ENCODE peak calls at places on chromosomes 13 and 19, in four cellular contexts. I is endothelial cell, A is HT-29, W is fibroblast of gingiva. S is an unnamed sample.

GRCh38 chr13:29137995-29138394 is 317.9 kb downstream of the MTUS2 start:
- DNase-seq in W (no peak), A (no peak), I (no peak), S (no peak)

GRCh38 chr13:72536668-72537399 is 190.6 kb downstream of the MZT1 start:
- DNase-seq in I (no peak), W (no peak), A (no peak), S (no peak)

GRCh38 chr13:30738946-30739528 is 3.7 kb downstream of the ALOX5AP start:
- DNase-seq in I (no peak), A (no peak), W (no peak), S (no peak)

GRCh38 chr13:48817166-48817802 is 158.4 kb upstream of the FNDC3A start:
- DNase-seq in I (no peak), W (no peak), A (no peak), S (no peak)

GRCh38 chr13:113152894-113153809 is 5.3 kb upstream of the PROZ start:
- DNase-seq in W (peak; percentile 18), I (peak; percentile 40), A (no peak), S (peak; percentile 60)

GRCh38 chr13:97308735-97309429 is 86.7 kb downstream of the MBNL2 start:
- DNase-seq in A (no peak), W (no peak), I (no peak), S (no peak)

GRCh38 chr19:54523403-54523802 is 20.8 kb downstream of the LAIR2 start:
- DNase-seq in I (no peak), W (no peak), A (no peak), S (no peak)

GRCh38 chr13:94280357-94280756 is 199.1 kb downstream of the DCT start:
- DNase-seq in W (no peak), I (no peak), A (no peak), S (no peak)

GRCh38 chr19:18594096-18594823 is 5.7 kb downstream of the REX1BD start:
- DNase-seq in I (peak; percentile 85), A (peak; percentile 70), W (peak; percentile 75), S (peak; percentile 78)

GRCh38 chr19:42386974-42387707 is 3.0 kb downstream of the CNFN start:
- DNase-seq in W (peak; percentile 32), I (peak; percentile 80), A (peak; percentile 96), S (peak; percentile 86)

GRCh38 chr13:35512271-35512920 is 35.9 kb upstream of the MAB21L1 start:
- DNase-seq in I (no peak), W (peak; percentile 87), A (no peak), S (no peak)

GRCh38 chr19:11242864-11243797 is 3.7 kb downstream of the ANGPTL8 start:
- DNase-seq in A (peak; percentile 85), W (peak; percentile 80), I (peak; percentile 99), S (peak; percentile 88)

GRCh38 chr19:18170714-18171255 is 2.8 kb upstream of the IFI30 start:
- DNase-seq in I (no peak), A (no peak), W (no peak), S (peak; percentile 46)

GRCh38 chr19:8638078-8638619 is 7.7 kb downstream of the NFILZ start:
- DNase-seq in I (no peak), A (no peak), W (no peak), S (no peak)

GRCh38 chr19:679418-680286 is 3.5 kb downstream of the FSTL3 start:
- DNase-seq in A (no peak), W (peak; percentile 87), I (peak; percentile 45), S (no peak)

GRCh38 chr19:41709951-41710645 is 1.7 kb downstream of the CEACAM5 start:
- DNase-seq in A (no peak), I (no peak), W (no peak), S (no peak)

GRCh38 chr19:5624154-5624663 is 1.3 kb downstream of the SAFB start:
- DNase-seq in W (peak; percentile 57), A (peak; percentile 18), I (peak; percentile 7), S (no peak)

S was measured in memory B cell.